ENCODE peak calls at places on chromosomes 5 and 9, in ten cellular contexts. Z is B cell; L is stimulated activated CD4-positive, alpha-beta T cell treated with anti-CD3 and anti-CD28 coated beads, Interleukin-1b, Interleukin-23, amount 100 ng/mL, for 48 hours; G is hippocampal formation; N is T-helper 1 cell; Q is mammary epithelial cell; M is Calu3; I is NCI-H1092 treated with DMSO at 0.1 percent for 48 hours; V is GM12865; H is fibroblast of the conjunctiva. C is an unnamed sample.
A peak's percentile ranks its signal among the peaks of the same experiment; 100 is the strongest.

GRCh38 chr5:174425964-174426290 is 298.5 kb upstream of the MSX2 start:
- DNase-seq in Z (no peak), V (no peak), Q (no peak), M (no peak), N (no peak), H (no peak), L (no peak), G (no peak), I (no peak), C (no peak)

GRCh38 chr5:3214396-3214795 is 381.2 kb upstream of the IRX1 start:
- DNase-seq in N (no peak), Q (no peak), Z (no peak), G (no peak), M (no peak), L (no peak), H (no peak), I (no peak), V (no peak), C (no peak)

GRCh38 chr5:130350131-130350530 is 445.9 kb downstream of the CHSY3 start:
- DNase-seq in L (no peak), I (no peak), Q (no peak), N (no peak), Z (no peak), M (no peak), H (no peak), G (no peak), V (no peak), C (no peak)

GRCh38 chr5:41815261-41815660 is 55.0 kb downstream of the OXCT1 start:
- DNase-seq in H (no peak), L (no peak), Q (no peak), I (no peak), Z (no peak), N (no peak), V (no peak), M (no peak), G (no peak), C (no peak)

GRCh38 chr5:103915081-103915480 is 352.5 kb upstream of the NUDT12 start:
- DNase-seq in H (no peak), M (no peak), Q (no peak), Z (no peak), L (no peak), N (no peak), I (no peak), G (no peak), V (no peak), C (no peak)

GRCh38 chr5:35780236-35780635 is 76.5 kb upstream of the IL7R start:
- DNase-seq in G (no peak), N (peak; percentile 23), Z (no peak), Q (no peak), H (no peak), V (no peak), I (no peak), M (no peak), L (peak; percentile 55), C (no peak)

GRCh38 chr9:91741529-91741928 is 208.5 kb downstream of the ROR2 start:
- DNase-seq in Z (no peak), H (no peak), N (no peak), V (no peak), G (no peak), Q (peak; percentile 71), M (no peak), L (no peak), I (no peak), C (no peak)

GRCh38 chr5:128213340-128213739 is 129.8 kb downstream of the SLC12A2 start:
- DNase-seq in Z (no peak), V (peak; percentile 78), G (peak; percentile 33), M (peak; percentile 75), L (peak; percentile 23), N (peak; percentile 31), Q (peak; percentile 46), I (peak; percentile 23), H (peak; percentile 78), C (peak; percentile 20)

GRCh38 chr5:106171132-106171531 is 1499.6 kb downstream of the EFNA5 start:
- DNase-seq in Z (no peak), V (no peak), G (no peak), M (no peak), Q (no peak), I (no peak), N (no peak), L (no peak), H (no peak), C (no peak)

GRCh38 chr5:35331941-35332340 is 101.7 kb upstream of the PRLR start:
- DNase-seq in G (no peak), N (no peak), M (no peak), Z (no peak), Q (no peak), H (no peak), I (no peak), V (no peak), L (no peak), C (no peak)